ENCODE peak calls at places on chromosomes 5 and 9, in nine cellular contexts. P is K562; U is tibial nerve; D is CD4-positive, CD25-positive, alpha-beta regulatory T cell; X is stomach; A is colonic mucosa; Y is H1; W is neural progenitor cell; H is bronchial epithelial cell. R is an unnamed sample.

GRCh38 chr5:160923927-160924705 is 72.1 kb upstream of the ATP10B start:
- DNase-seq in P (no peak), U (no peak), D (no peak), X (peak; percentile 95), A (peak; percentile 91), Y (no peak), W (peak; percentile 74), H (peak; percentile 84), R (no peak)

GRCh38 chr9:18017136-18017535 is 438.3 kb downstream of the SH3GL2 start:
- DNase-seq in P (no peak), U (no peak), D (no peak), X (no peak), A (no peak), Y (no peak), W (no peak), H (no peak), R (no peak)

GRCh38 chr5:119363936-119364335 is 8.1 kb downstream of the TNFAIP8 start:
- DNase-seq in P (no peak), U (no peak), D (no peak), X (no peak), A (no peak), Y (no peak), W (no peak), H (peak; percentile 73), R (no peak)

GRCh38 chr5:145847499-145848497 is 12.7 kb upstream of the PRELID2 start:
- DNase-seq in P (peak; percentile 34), U (no peak), D (no peak), X (no peak), A (no peak), Y (no peak), W (no peak), H (peak; percentile 95), R (no peak)

GRCh38 chr9:115442054-115442453 is 324.1 kb upstream of the TNC start:
- DNase-seq in P (no peak), U (no peak), D (no peak), X (no peak), A (no peak), Y (no peak), W (no peak), H (peak; percentile 5), R (no peak)

GRCh38 chr5:146388418-146388817 is 49.8 kb downstream of the POU4F3 start:
- DNase-seq in P (no peak), U (no peak), D (no peak), X (no peak), A (no peak), Y (no peak), W (no peak), H (peak; percentile 2), R (no peak)

GRCh38 chr5:72369301-72370079 is 49.3 kb downstream of the PTCD2 start:
- DNase-seq in P (no peak), U (no peak), D (no peak), X (no peak), A (no peak), Y (no peak), W (no peak), H (no peak), R (no peak)

GRCh38 chr5:62418462-62419076 is 6.0 kb downstream of the IPO11 start:
- DNase-seq in P (no peak), U (no peak), D (no peak), X (no peak), A (no peak), Y (no peak), W (no peak), H (no peak), R (no peak)

GRCh38 chr5:126355940-126356339 is 67.3 kb upstream of the GRAMD2B start:
- DNase-seq in P (no peak), U (no peak), D (no peak), X (no peak), A (no peak), Y (no peak), W (no peak), H (no peak), R (no peak)

GRCh38 chr5:145750194-145750593 is 84.9 kb downstream of the PRELID2 start:
- DNase-seq in P (no peak), U (no peak), D (no peak), X (no peak), A (no peak), Y (no peak), W (no peak), H (no peak), R (no peak)

GRCh38 chr9:92607088-92607487 is 62.8 kb downstream of the IPPK start:
- DNase-seq in P (no peak), U (peak; percentile 44), D (no peak), X (no peak), A (no peak), Y (no peak), W (no peak), H (no peak), R (no peak)

GRCh38 chr9:111992523-111992922 is 95.9 kb downstream of the UGCG start:
- DNase-seq in P (no peak), U (no peak), D (peak; percentile 34), X (no peak), A (no peak), Y (no peak), W (no peak), H (peak; percentile 93), R (no peak)

GRCh38 chr9:12441509-12441908 is 251.7 kb upstream of the TYRP1 start:
- DNase-seq in P (no peak), U (no peak), D (no peak), X (no peak), A (no peak), Y (no peak), W (no peak), H (no peak), R (no peak)

GRCh38 chr9:34809504-34810186 is 99.7 kb upstream of the CCL21 start:
- DNase-seq in P (peak; percentile 8), U (no peak), D (no peak), X (no peak), A (no peak), Y (peak; percentile 49), W (peak; percentile 75), H (peak; percentile 22), R (peak; percentile 35)

GRCh38 chr5:143037071-143037470 is 266.9 kb downstream of the ARHGAP26 start:
- DNase-seq in P (no peak), U (no peak), D (no peak), X (no peak), A (no peak), Y (peak; percentile 19), W (peak; percentile 55), H (peak; percentile 79), R (peak; percentile 81)

GRCh38 chr5:41815261-41815660 is 55.0 kb downstream of the OXCT1 start:
- DNase-seq in P (no peak), U (no peak), D (no peak), X (no peak), A (no peak), Y (no peak), W (no peak), H (no peak), R (no peak)
- H3K4me3 ChIP-seq in P (no peak overlapping the region), U (no peak overlapping the region), D (no peak overlapping the region), X (no peak overlapping the region), A (no peak overlapping the region), Y (no peak overlapping the region), W (no peak overlapping the region), H (no peak overlapping the region), R (no peak overlapping the region)

GRCh38 chr9:89315482-89315881 is 2.8 kb upstream of the SECISBP2 start:
- DNase-seq in P (no peak), U (no peak), D (no peak), X (no peak), A (no peak), Y (no peak), W (no peak), H (no peak), R (no peak)

GRCh38 chr9:89312154-89312616 is 1.2 kb downstream of the CKS2 start:
- DNase-seq in P (no peak), U (no peak), D (peak; percentile 52), X (no peak), A (peak; percentile 36), Y (no peak), W (peak; percentile 47), H (peak; percentile 50), R (no peak)

GRCh38 chr9:89314955-89315354 is 3.3 kb upstream of the SECISBP2 start:
- DNase-seq in P (no peak), U (no peak), D (no peak), X (no peak), A (no peak), Y (no peak), W (no peak), H (peak; percentile 8), R (no peak)

GRCh38 chr9:89311346-89312153 is 555 bp downstream of the CKS2 start:
- DNase-seq in P (peak; percentile 78), U (no peak), D (no peak), X (no peak), A (peak; percentile 30), Y (no peak), W (no peak), H (peak; percentile 11), R (no peak)

GRCh38 chr9:89313842-89314241 is 2.8 kb downstream of the CKS2 start:
- DNase-seq in P (no peak), U (no peak), D (no peak), X (no peak), A (no peak), Y (no peak), W (no peak), H (peak; percentile 15), R (no peak)
- H3K4me3 ChIP-seq in P (peak overlapping the region; percentile 82), U (no peak overlapping the region), D (peak overlapping the region; percentile 96), X (no peak overlapping the region), A (no peak overlapping the region), Y (peak overlapping the region; percentile 99), W (peak overlapping the region; percentile 100), H (no peak overlapping the region), R (peak overlapping the region; percentile 17)

DNA sequence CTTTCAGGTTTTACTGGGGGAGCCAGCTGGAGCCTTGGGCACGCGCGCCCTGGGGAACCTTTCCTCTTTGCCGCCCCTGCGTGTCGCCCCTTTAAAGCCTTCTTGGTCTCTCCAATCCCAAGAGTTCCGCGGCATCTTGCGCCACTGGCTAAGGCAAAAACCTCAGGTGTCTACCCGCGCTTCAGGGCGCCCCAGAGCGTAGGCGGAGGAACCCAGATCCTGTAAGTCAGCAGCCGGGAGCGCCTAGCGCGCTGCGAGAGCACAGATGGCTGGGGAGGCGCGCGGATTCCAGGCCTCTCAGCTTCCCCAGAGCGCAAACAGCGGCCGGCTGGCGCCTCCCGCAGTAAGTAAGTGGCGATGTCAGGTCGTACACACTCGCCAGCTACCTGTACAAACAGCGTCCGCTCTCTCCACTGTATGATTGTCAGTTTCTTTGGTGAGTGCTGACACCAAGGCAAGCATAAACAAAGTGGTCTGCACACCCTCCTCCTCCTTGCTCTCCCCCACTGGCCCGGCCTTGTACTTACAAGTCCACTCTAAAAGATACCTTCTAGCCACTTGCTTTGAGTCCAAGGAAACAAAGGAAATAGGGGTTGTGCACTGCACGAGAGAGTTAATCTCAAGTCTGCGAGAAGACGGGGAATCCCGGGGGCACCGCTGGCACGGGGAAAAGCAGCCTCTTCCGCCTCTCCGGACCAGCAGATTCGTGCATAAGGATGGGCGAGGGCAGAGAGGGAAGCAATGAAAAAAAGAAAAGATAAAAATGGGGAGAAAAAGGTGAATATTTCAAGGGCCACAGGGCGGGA is 2.9 kb downstream of the HTR1A start:
- DNase-seq in P (no peak), U (no peak), D (no peak), X (no peak), A (no peak), Y (peak; percentile 87), W (peak; percentile 94), H (peak; percentile 21), R (peak; percentile 81)
- H3K4me3 ChIP-seq in P (no peak overlapping the region), U (no peak overlapping the region), D (no peak overlapping the region), X (no peak overlapping the region), A (no peak overlapping the region), Y (peak overlapping the region; percentile 58), W (peak overlapping the region; percentile 56), H (no peak overlapping the region), R (peak overlapping the region; percentile 38)

DNA sequence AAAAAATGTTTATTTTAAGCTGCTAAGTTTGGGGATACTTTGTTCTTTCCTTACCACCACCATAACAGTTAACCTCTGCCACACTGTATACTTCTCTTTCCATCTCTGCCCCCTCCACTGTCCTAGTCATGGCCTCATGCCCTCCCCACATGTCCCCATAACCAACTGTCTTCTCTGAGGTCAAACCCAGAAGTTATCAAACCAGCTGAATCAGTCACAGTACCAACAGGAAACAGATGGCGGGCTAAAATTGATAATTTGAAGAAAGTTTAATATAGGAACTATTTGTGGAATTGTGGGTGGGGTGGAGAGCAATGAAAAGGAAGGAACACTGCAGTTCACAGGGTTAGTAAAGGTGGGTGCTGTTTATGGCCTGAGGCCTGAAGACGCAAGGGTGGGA is 5.7 kb upstream of the DCTN4 start:
- DNase-seq in P (no peak), U (no peak), D (no peak), X (no peak), A (no peak), Y (no peak), W (no peak), H (no peak), R (no peak)
- H3K4me3 ChIP-seq in P (no peak overlapping the region), U (no peak overlapping the region), D (no peak overlapping the region), X (no peak overlapping the region), A (no peak overlapping the region), Y (no peak overlapping the region), W (no peak overlapping the region), H (no peak overlapping the region), R (no peak overlapping the region)

R was measured in iPS DF 6.9.